ENCODE peak calls at places on chromosomes 5 and 9, in eight cellular contexts. N is AG08396, B is SHP77, V is NCI-H2081, J is astrocyte, H is sciatic nerve, Y is Caki2, S is T follicular helper cell. F is an unnamed sample.

GRCh38 chr5:89230178-89230577 is 347.2 kb upstream of the MEF2C start:
- DNase-seq in N (no peak), B (no peak), V (no peak), J (no peak), H (no peak), Y (no peak), S (no peak), F (no peak)

GRCh38 chr5:139649082-139649991 is 1.2 kb downstream of the CXXC5 start:
- DNase-seq in N (no peak), B (peak; percentile 32), V (no peak), J (no peak), H (peak; percentile 76), Y (peak; percentile 44), S (no peak), F (peak; percentile 71)

GRCh38 chr9:10876333-10876732 is 263.5 kb upstream of the PTPRD start:
- DNase-seq in N (no peak), B (no peak), V (no peak), J (peak; percentile 6), H (no peak), Y (no peak), S (no peak), F (no peak)

GRCh38 chr9:1474259-1474658 is 424.1 kb downstream of the DMRT2 start:
- DNase-seq in N (no peak), B (no peak), V (no peak), J (no peak), H (no peak), Y (no peak), S (no peak), F (no peak)

GRCh38 chr5:138336952-138337684 is 948 bp upstream of the FAM53C start:
- DNase-seq in N (peak; percentile 73), B (peak; percentile 80), V (peak; percentile 73), J (no peak), H (peak; percentile 90), Y (peak; percentile 89), S (peak; percentile 74), F (peak; percentile 83)

GRCh38 chr5:99030871-99031440 is 102.1 kb upstream of the CHD1 start:
- DNase-seq in N (no peak), B (no peak), V (no peak), J (no peak), H (no peak), Y (no peak), S (no peak), F (no peak)

GRCh38 chr5:144284931-144285330 is 114.3 kb downstream of the KCTD16 start:
- DNase-seq in N (no peak), B (no peak), V (no peak), J (no peak), H (no peak), Y (no peak), S (no peak), F (no peak)

GRCh38 chr9:1328341-1328740 is 278.2 kb downstream of the DMRT2 start:
- DNase-seq in N (no peak), B (no peak), V (no peak), J (no peak), H (no peak), Y (no peak), S (no peak), F (no peak)

GRCh38 chr5:174348582-174348981 is 303.1 kb downstream of the NSG2 start:
- DNase-seq in N (no peak), B (no peak), V (no peak), J (peak; percentile 91), H (no peak), Y (no peak), S (no peak), F (no peak)

GRCh38 chr5:61665939-61666621 is 334.0 kb downstream of the ZSWIM6 start:
- DNase-seq in N (no peak), B (no peak), V (no peak), J (no peak), H (no peak), Y (no peak), S (no peak), F (no peak)

GRCh38 chr5:1220351-1220750 is 4.8 kb upstream of the SLC6A18 start:
- DNase-seq in N (no peak), B (no peak), V (no peak), J (no peak), H (no peak), Y (no peak), S (no peak), F (no peak)

GRCh38 chr5:132473019-132473531 is 17.5 kb downstream of the IRF1 start:
- DNase-seq in N (no peak), B (no peak), V (no peak), J (no peak), H (peak; percentile 60), Y (no peak), S (peak; percentile 71), F (no peak)

GRCh38 chr5:111641533-111642230 is 115.3 kb downstream of the NREP start:
- DNase-seq in N (peak; percentile 25), B (no peak), V (no peak), J (peak; percentile 66), H (no peak), Y (peak; percentile 62), S (no peak), F (no peak)

GRCh38 chr5:83484294-83484693 is 12.8 kb downstream of the VCAN start:
- DNase-seq in N (no peak), B (no peak), V (no peak), J (no peak), H (no peak), Y (no peak), S (no peak), F (no peak)

GRCh38 chr5:54195701-54196100 is 114.7 kb downstream of the ARL15 start:
- DNase-seq in N (no peak), B (no peak), V (no peak), J (no peak), H (no peak), Y (no peak), S (no peak), F (no peak)

GRCh38 chr5:158553946-158554336 is 545.8 kb downstream of the EBF1 start:
- DNase-seq in N (no peak), B (no peak), V (no peak), J (no peak), H (no peak), Y (no peak), S (no peak), F (no peak)

GRCh38 chr9:88007291-88007650 is 32.9 kb upstream of the CDK20 start:
- DNase-seq in N (no peak), B (no peak), V (no peak), J (peak; percentile 31), H (no peak), Y (no peak), S (no peak), F (no peak)

GRCh38 chr5:77670526-77670925 is 32.0 kb upstream of the OTP start:
- DNase-seq in N (no peak), B (no peak), V (no peak), J (no peak), H (no peak), Y (no peak), S (no peak), F (no peak)

GRCh38 chr5:138054863-138055558 is 22.1 kb upstream of the FAM13B start:
- DNase-seq in N (no peak), B (no peak), V (no peak), J (peak; percentile 18), H (no peak), Y (no peak), S (no peak), F (no peak)

GRCh38 chr5:78496373-78496772 is 136.0 kb downstream of the SCAMP1 start:
- DNase-seq in N (no peak), B (no peak), V (no peak), J (no peak), H (no peak), Y (no peak), S (no peak), F (no peak)

GRCh38 chr5:142540774-142541466 is 145.0 kb downstream of the FGF1 start:
- DNase-seq in N (peak; percentile 34), B (no peak), V (no peak), J (peak; percentile 26), H (no peak), Y (no peak), S (no peak), F (no peak)

GRCh38 chr9:76691761-76692313 is 72.4 kb upstream of the PCA3 start:
- DNase-seq in N (no peak), B (peak; percentile 82), V (peak; percentile 79), J (no peak), H (no peak), Y (no peak), S (no peak), F (no peak)

F was measured in lower lobe of right lung.